ENCODE peak calls at places on chromosomes 2 and 18, in four cellular contexts. G is uterus, V is Peyer's patch, P is tibial nerve. B is an unnamed sample.

GRCh38 chr2:29527947-29528346 is 393.4 kb downstream of the ALK start:
- DNase-seq in G (no peak), V (no peak), P (no peak), B (no peak)

GRCh38 chr18:55634545-55634944 is 46.6 kb upstream of the TCF4 start:
- DNase-seq in G (no peak), V (no peak), P (no peak), B (no peak)

GRCh38 chr2:100744589-100744988 is 75.3 kb upstream of the NPAS2 start:
- DNase-seq in G (no peak), V (no peak), P (no peak), B (no peak)

GRCh38 chr18:36942264-36942663 is 113.3 kb downstream of the KIAA1328 start:
- DNase-seq in G (no peak), V (no peak), P (no peak), B (no peak)

GRCh38 chr18:4181882-4182568 is 273.1 kb downstream of the DLGAP1 start:
- DNase-seq in G (no peak), V (no peak), P (no peak), B (no peak)

GRCh38 chr2:101627284-101628049 is 70.0 kb upstream of the MAP4K4 start:
- DNase-seq in G (no peak), V (no peak), P (no peak), B (no peak)

GRCh38 chr2:97952357-97952756 is 43.4 kb downstream of the TMEM131 start:
- DNase-seq in G (no peak), V (no peak), P (no peak), B (no peak)

GRCh38 chr18:61587865-61588264 is 254.6 kb downstream of the CDH20 start:
- DNase-seq in G (no peak), V (no peak), P (no peak), B (no peak)

GRCh38 chr2:197710424-197711042 is 5.4 kb downstream of the MARS2 start:
- DNase-seq in G (no peak), V (no peak), P (no peak), B (no peak)

DNA sequence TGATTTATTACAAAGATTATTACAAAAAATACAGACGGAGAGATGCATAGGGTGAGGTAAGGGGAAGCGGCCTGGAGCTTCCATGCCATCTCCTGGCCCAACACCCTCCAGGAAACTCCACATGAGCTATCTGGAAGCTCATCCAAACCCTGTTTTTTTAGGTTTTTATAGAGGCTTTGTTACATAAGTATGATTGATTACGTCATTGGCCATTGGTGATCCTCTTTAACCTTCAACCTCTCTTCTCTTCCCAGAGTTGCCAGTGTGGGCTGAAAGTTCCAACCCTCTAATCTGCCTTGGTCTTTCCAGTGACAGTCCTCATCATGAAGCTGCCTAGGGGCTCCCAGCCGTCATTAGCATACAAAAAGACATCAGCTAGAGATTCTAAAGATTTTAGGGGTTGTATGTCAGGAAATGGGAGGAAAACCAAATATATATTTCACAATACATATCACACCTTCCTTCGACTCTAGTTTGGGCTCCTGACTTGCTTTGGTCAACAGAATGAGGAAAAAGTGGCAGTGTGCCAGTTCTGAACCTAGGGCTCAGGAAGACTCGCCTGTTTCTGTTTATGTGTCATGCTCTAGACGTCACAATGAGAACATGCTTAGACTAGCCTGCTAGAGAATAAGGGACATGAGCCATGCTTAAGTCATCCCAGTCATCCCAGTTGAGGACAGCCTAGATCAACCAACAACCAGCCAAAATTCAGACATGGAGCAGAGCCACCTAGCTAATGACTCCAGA is 54.1 kb downstream of the ETAA1 start:
- DNase-seq in G (no peak), V (no peak), P (no peak), B (no peak)
- TF ChIP-seq CTCF in G (no peak), V (no peak), P (no peak), B (no peak)

GRCh38 chr2:84441036-84441435 is 18.0 kb downstream of the SUCLG1 start:
- DNase-seq in G (no peak), V (no peak), P (no peak), B (no peak)

GRCh38 chr2:84441505-84441904 is 17.6 kb downstream of the SUCLG1 start:
- DNase-seq in G (no peak), V (no peak), P (no peak), B (no peak)

DNA sequence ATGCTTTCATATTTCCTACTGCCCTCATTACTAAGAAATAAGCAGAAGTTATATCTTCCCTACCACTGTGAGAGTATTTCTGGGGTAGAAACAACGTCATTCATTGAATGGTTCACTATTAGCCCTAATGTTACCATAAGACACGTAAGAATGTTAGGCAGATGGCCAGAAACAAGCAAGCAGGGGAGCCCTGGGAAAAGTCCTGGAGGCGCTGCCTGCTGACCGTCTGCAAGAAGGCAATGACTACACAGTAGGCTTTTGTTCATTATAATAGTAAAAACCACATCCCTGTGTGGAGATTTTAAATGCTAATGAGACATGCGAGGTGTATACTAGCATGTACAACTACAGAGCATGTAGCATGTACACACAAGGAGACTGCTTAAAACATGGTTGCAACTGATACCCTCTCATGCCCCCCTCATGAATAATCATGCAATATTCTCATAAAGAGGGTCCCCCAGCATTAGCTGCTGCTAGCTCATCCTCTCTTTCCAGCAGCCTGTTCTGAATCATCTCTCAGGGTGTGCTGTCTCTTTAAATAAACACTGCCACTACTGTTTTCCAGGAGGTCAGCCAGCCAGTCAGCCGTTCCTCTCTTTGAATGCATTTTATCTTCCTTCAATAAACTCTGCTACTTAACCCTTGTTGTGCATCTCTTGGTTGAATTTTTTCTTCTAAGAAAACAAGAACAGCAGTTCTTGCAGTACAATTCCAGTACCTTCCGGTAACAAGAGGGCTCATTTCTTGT is 23.6 kb downstream of the SUCLG1 start:
- DNase-seq in G (no peak), V (no peak), P (no peak), B (no peak)
- H3K4me3 ChIP-seq in G (no peak overlapping the region), V (no peak overlapping the region), P (no peak overlapping the region), B (no peak overlapping the region)

GRCh38 chr2:69436937-69437750 is at the start of gene NFU1:
- DNase-seq in G (peak; percentile 94), V (peak; percentile 91), P (peak; percentile 82), B (peak; percentile 98)
- TF ChIP-seq POLR2A in G (peak; percentile 88), V (peak; percentile 61), P (peak; percentile 92), B (peak; percentile 71)

GRCh38 chr2:208254871-208255556 is at the start of gene IDH1:
- DNase-seq in G (peak; percentile 96), V (peak; percentile 99), P (peak; percentile 99), B (peak; percentile 97)

GRCh38 chr2:208254118-208254870 is 577 bp downstream of the IDH1 start:
- DNase-seq in G (peak; percentile 76), V (peak; percentile 87), P (peak; percentile 56), B (peak; percentile 87)

GRCh38 chr2:208253518-208254117 is 1.3 kb downstream of the IDH1 start:
- DNase-seq in G (no peak), V (no peak), P (no peak), B (no peak)

GRCh38 chr2:208256192-208256782 is 1.4 kb upstream of the IDH1 start:
- DNase-seq in G (no peak), V (no peak), P (no peak), B (no peak)

GRCh38 chr2:208255557-208256106 is 761 bp upstream of the IDH1 start:
- DNase-seq in G (no peak), V (no peak), P (no peak), B (no peak)
- TF ChIP-seq CTCF in G (no peak), V (no peak), P (no peak), B (no peak)

DNA sequence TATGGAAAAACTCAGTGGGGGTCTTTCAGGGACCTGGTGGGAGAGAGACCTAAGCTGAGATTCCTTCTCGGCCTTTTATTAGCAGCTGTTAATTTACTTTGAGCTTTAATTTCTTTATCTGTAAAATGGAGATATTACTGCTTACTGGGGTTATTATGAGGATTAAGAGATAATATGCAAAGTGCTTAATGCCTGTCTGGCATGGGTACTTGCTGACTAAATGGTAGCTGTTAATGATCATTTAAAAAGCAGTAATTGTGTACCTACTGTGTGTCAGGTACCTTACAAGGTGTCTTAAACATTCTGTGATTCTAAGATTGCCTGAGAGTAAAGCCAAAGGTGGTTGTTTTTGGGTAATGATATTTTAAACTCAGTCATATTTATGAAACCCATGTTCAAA is 2.6 kb downstream of the ITGA6 start:
- DNase-seq in G (no peak), V (no peak), P (no peak), B (no peak)
- H3K4me3 ChIP-seq in G (peak overlapping the region; percentile 54), V (peak overlapping the region; percentile 72), P (peak overlapping the region; percentile 91), B (no peak overlapping the region)

GRCh38 chr18:9474983-9475642 is at the start of gene RALBP1:
- DNase-seq in G (peak; percentile 99), V (peak; percentile 97), P (peak; percentile 99), B (peak; percentile 100)
- TF ChIP-seq POLR2A in G (peak; percentile 83), V (peak; percentile 63), P (peak; percentile 88), B (peak; percentile 70)